ENCODE peak calls at places on chromosome 6, in four cellular contexts. Y is Calu3, B is dorsolateral prefrontal cortex, V is fibroblast of the conjunctiva. E is an unnamed sample.
A peak's percentile ranks its signal among the peaks of the same experiment; 100 is the strongest.

GRCh38 chr6:36443951-36444428 is 1.2 kb downstream of the KCTD20 start:
- DNase-seq in Y (peak; percentile 35), B (no peak), V (no peak), E (no peak)

GRCh38 chr6:158816329-158816728 is 2.8 kb downstream of the EZR start:
- DNase-seq in Y (no peak), B (no peak), V (no peak), E (no peak)

GRCh38 chr6:44831002-44831610 is 443.6 kb downstream of the CDC5L start:
- DNase-seq in Y (no peak), B (no peak), V (no peak), E (peak; percentile 20)

GRCh38 chr6:35142578-35142977 is 1.4 kb upstream of the TCP11 start:
- DNase-seq in Y (peak; percentile 60), B (no peak), V (no peak), E (no peak)

GRCh38 chr6:76594109-76594508 is 521.6 kb upstream of the IMPG1 start:
- DNase-seq in Y (no peak), B (no peak), V (no peak), E (no peak)

GRCh38 chr6:151291145-151292055 is 51.6 kb downstream of the AKAP12 start:
- DNase-seq in Y (no peak), B (no peak), V (peak; percentile 50), E (peak; percentile 80)

GRCh38 chr6:84052204-84052882 is 18.8 kb downstream of the MRAP2 start:
- DNase-seq in Y (no peak), B (peak; percentile 78), V (peak; percentile 33), E (peak; percentile 67)

GRCh38 chr6:106746660-106747059 is 117.3 kb downstream of the QRSL1 start:
- DNase-seq in Y (peak; percentile 59), B (no peak), V (no peak), E (peak; percentile 81)